ENCODE peak calls at places on chromosomes 1 and 21, in five cellular contexts. U, P, G, J and R are unnamed samples.

GRCh38 chr1:116949213-116949985 is 39.7 kb downstream of the PTGFRN start:
- DNase-seq in U (no peak), P (no peak), G (no peak), J (no peak), R (no peak)

GRCh38 chr1:109725510-109725909 is 13.5 kb downstream of the GSTM5 start:
- DNase-seq in U (no peak), P (no peak), G (no peak), J (no peak), R (no peak)

GRCh38 chr1:67429528-67430357 is 459 bp downstream of the SERBP1 start:
- DNase-seq in U (peak; percentile 80), P (no peak), G (peak; percentile 11), J (no peak), R (peak; percentile 7)

GRCh38 chr21:21624674-21625073 is 626.5 kb downstream of the NCAM2 start:
- DNase-seq in U (no peak), P (no peak), G (no peak), J (no peak), R (no peak)

GRCh38 chr1:87979079-87979478 is 650.4 kb downstream of the LMO4 start:
- DNase-seq in U (no peak), P (no peak), G (no peak), J (no peak), R (no peak)

GRCh38 chr1:58881471-58881994 is 97.7 kb upstream of the JUN start:
- DNase-seq in U (no peak), P (no peak), G (no peak), J (no peak), R (no peak)

GRCh38 chr1:12230549-12231275 is 882 bp downstream of the VPS13D start:
- DNase-seq in U (peak; percentile 84), P (no peak), G (no peak), J (no peak), R (peak; percentile 27)

GRCh38 chr1:31843506-31843905 is 27.7 kb upstream of the SPOCD1 start:
- DNase-seq in U (no peak), P (no peak), G (no peak), J (peak; percentile 10), R (no peak)

GRCh38 chr1:184299076-184299790 is 87.6 kb upstream of the C1orf21 start:
- DNase-seq in U (no peak), P (no peak), G (no peak), J (no peak), R (no peak)

GRCh38 chr1:230509281-230509977 is 83.3 kb upstream of the PGBD5 start:
- DNase-seq in U (no peak), P (no peak), G (no peak), J (no peak), R (no peak)

GRCh38 chr1:11058026-11058425 is 1.8 kb downstream of the SRM start:
- DNase-seq in U (peak; percentile 30), P (no peak), G (no peak), J (no peak), R (no peak)

GRCh38 chr1:22547186-22547817 is 16.0 kb upstream of the EPHA8 start:
- DNase-seq in U (no peak), P (no peak), G (no peak), J (no peak), R (no peak)

GRCh38 chr1:22543679-22544078 is 19.6 kb upstream of the EPHA8 start:
- DNase-seq in U (no peak), P (no peak), G (no peak), J (no peak), R (no peak)

GRCh38 chr1:22542886-22543285 is 20.4 kb upstream of the EPHA8 start:
- DNase-seq in U (no peak), P (no peak), G (no peak), J (no peak), R (no peak)

GRCh38 chr1:22545126-22545525 is 18.2 kb upstream of the EPHA8 start:
- DNase-seq in U (no peak), P (no peak), G (no peak), J (no peak), R (no peak)

DNA sequence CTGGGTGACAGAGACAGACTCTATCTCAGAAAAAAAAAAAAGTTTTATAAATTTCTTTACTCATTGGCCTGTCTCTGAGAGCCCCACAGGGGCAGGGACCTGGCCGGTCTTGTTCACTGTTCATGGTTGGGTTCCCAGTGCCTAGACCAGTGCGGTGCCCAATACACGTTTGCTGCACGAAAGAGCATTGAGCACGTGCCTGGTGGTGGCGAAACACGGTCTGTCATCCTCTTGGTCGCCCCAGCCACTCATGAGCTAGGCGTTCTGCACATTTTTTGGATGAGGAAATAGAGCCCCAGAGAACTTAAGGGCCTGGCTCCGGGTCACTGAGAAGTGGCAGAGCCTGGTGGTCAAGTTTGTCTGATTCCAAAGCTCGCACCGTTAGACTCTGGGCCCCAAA is 18.7 kb upstream of the EPHA8 start:
- DNase-seq in U (no peak), P (no peak), G (no peak), J (no peak), R (no peak)
- H3K27me3 ChIP-seq in U (no peaks in the 10 kb centered on the region), P (no peaks in the 10 kb centered on the region), G (no peaks in the 10 kb centered on the region), J (no peaks in the 10 kb centered on the region), R (no peaks in the 10 kb centered on the region)

DNA sequence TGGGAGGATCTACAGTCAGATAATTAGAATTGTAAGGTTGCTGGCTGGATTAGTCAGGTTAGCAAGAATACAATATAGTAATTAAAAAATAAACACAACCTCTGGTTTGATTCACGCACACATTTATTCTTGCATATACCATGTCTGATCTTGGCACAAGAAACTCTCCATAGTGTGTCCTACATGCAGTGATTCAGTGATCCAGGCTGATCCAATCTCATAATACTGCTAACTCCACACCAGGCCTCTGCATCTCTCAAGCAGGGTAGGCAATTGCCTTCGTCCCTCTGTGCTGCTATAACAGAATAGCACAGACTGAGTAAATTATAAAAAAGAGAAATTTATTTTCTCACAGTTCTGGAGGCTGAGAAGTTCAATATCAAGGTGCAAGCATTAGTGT is 741.2 kb upstream of the NCAM2 start:
- DNase-seq in U (no peak), P (no peak), G (no peak), J (no peak), R (no peak)
- H3K27ac ChIP-seq in U (no peak overlapping the region), P (no peak overlapping the region), G (no peak overlapping the region), J (no peak overlapping the region), R (no peak overlapping the region)

DNA sequence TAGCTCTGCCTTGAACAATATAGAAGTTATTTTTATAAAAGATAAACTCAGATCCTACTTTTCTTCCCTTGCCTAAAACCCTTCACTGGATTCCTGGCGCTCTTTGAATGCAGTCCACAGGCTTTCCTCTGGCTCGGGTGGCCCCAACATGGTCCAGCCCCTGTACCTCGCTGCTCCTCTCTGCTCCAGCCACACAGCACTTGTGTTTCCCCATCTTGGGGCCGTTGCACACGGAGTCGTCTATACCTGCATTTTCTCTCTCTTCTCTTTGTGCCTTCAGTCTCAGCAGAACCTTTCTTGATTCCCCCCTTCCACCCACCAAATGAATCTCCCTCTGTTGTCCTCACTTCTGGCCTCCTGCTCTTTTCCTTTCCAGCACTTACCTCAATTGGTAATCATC is 266.6 kb downstream of the PTPRU start:
- DNase-seq in U (peak; percentile 11), P (no peak), G (no peak), J (no peak), R (no peak)
- H3K27me3 ChIP-seq in U (no peaks in the 10 kb centered on the region), P (no peaks in the 10 kb centered on the region), G (no peaks in the 10 kb centered on the region), J (no peaks in the 10 kb centered on the region), R (no peaks in the 10 kb centered on the region)

GRCh38 chr1:6831368-6831767 is 46.1 kb downstream of the CAMTA1 start:
- DNase-seq in U (no peak), P (no peak), G (no peak), J (no peak), R (no peak)
- H3K27ac ChIP-seq in U (no peak overlapping the region), P (no peak overlapping the region), G (no peak overlapping the region), J (no peak overlapping the region), R (no peak overlapping the region)

GRCh38 chr1:3067671-3068399 is 1.2 kb upstream of the PRDM16 start:
- DNase-seq in U (peak; percentile 79), P (no peak), G (no peak), J (peak; percentile 7), R (no peak)

GRCh38 chr1:3068400-3069361 is at the start of gene PRDM16:
- DNase-seq in U (peak; percentile 83), P (no peak), G (no peak), J (peak; percentile 16), R (no peak)

GRCh38 chr1:3070654-3071506 is 1.9 kb downstream of the PRDM16 start:
- DNase-seq in U (peak; percentile 77), P (no peak), G (no peak), J (no peak), R (no peak)

GRCh38 chr1:3070304-3070653 is 1.3 kb downstream of the PRDM16 start:
- DNase-seq in U (no peak), P (no peak), G (no peak), J (no peak), R (no peak)

DNA sequence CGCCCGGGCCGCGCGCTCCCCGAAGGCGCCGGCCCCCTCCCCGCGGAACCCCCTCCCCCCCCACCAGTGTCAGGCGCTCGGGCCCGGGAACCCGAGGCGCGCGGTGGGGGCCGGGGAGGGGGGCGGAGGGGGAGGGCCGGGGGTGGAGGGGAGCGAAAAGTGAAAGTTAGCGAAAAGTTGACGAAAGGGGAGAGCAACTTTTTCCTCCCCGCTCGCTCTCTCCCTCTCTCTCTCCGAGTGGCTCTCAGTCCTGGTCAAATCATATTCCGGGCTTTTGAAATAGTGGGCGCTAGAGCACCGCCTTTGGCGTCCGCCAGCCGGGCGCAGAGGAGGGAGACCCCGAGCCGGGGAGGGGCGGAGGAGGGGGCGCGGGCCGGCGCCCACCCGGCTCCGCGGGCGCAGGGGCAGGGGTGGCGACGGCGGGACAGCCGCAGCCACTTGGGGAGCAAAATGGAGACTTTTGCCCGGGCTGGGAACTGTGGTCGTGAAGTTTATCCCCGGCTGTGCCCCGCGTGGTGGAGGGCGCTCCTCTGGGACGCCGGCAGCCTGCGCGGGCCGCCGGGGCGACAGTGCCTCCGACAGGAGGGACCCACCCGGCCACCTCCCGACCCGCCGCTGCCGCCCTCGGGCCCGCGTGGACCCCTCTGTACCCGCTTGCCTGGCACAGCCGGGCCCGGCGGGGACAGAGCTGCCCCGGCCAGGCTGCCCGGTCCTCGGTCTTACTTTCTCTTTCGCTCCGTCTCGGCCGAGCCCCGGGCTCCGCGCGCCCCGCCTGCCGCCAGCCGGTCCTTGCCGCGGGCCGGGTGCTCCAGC is 694 bp downstream of the PRDM16 start:
- DNase-seq in U (peak; percentile 80), P (no peak), G (no peak), J (peak; percentile 8), R (no peak)
- H3K27me3 ChIP-seq in U (no peaks in the 10 kb centered on the region), P (no peaks in the 10 kb centered on the region), G (peaks cover 10% of the 10 kb centered on the region), J (no peaks in the 10 kb centered on the region), R (no peaks in the 10 kb centered on the region)

GRCh38 chr1:2292725-2293450 is 64.8 kb downstream of the SKI start:
- DNase-seq in U (no peak), P (no peak), G (no peak), J (no peak), R (no peak)
- H3K27ac ChIP-seq in U (no peak overlapping the region), P (no peak overlapping the region), G (no peak overlapping the region), J (peak overlapping the region; percentile 89), R (no peak overlapping the region)